ENCODE peak calls at places on chromosome 1, in eight cellular contexts. C, Y, W, V, I, J, A and N are unnamed samples.

GRCh38 chr1:155011437-155011907 is 8.9 kb downstream of the ZBTB7B start:
- DNase-seq in C (no peak), Y (no peak), W (no peak), V (no peak), I (no peak), J (no peak), A (peak; percentile 28), N (no peak)

GRCh38 chr1:201391651-201392511 is 7.2 kb downstream of the LAD1 start:
- DNase-seq in C (no peak), Y (peak; percentile 36), W (no peak), V (no peak), I (no peak), J (no peak), A (no peak), N (no peak)

GRCh38 chr1:90012305-90012704 is 17.4 kb downstream of the ZNF326 start:
- DNase-seq in C (no peak), Y (no peak), W (peak; percentile 47), V (no peak), I (no peak), J (no peak), A (no peak), N (no peak)

GRCh38 chr1:18951818-18952391 is 4.6 kb downstream of the IFFO2 start:
- DNase-seq in C (peak; percentile 89), Y (no peak), W (no peak), V (no peak), I (no peak), J (peak; percentile 34), A (no peak), N (peak; percentile 42)

GRCh38 chr1:86245566-86246190 is 89.1 kb upstream of the COL24A1 start:
- DNase-seq in C (no peak), Y (no peak), W (no peak), V (no peak), I (no peak), J (no peak), A (no peak), N (no peak)

GRCh38 chr1:106290805-106291537 is 765.5 kb upstream of the PRMT6 start:
- DNase-seq in C (no peak), Y (no peak), W (no peak), V (no peak), I (no peak), J (no peak), A (no peak), N (no peak)

GRCh38 chr1:64574301-64574700 is 104.4 kb downstream of the CACHD1 start:
- DNase-seq in C (no peak), Y (no peak), W (no peak), V (no peak), I (no peak), J (no peak), A (no peak), N (no peak)

GRCh38 chr1:214281030-214281901 is at the start of gene SMYD2:
- DNase-seq in C (peak; percentile 57), Y (peak; percentile 59), W (peak; percentile 61), V (no peak), I (peak; percentile 86), J (peak; percentile 74), A (peak; percentile 87), N (peak; percentile 78)

GRCh38 chr1:76611782-76612445 is 255.4 kb upstream of the ST6GALNAC5 start:
- DNase-seq in C (no peak), Y (no peak), W (no peak), V (no peak), I (no peak), J (no peak), A (no peak), N (no peak)